ENCODE peak calls at places on chromosome 9, in eight cellular contexts. U, G, T, F, X, C, Y and D are unnamed samples. For H3K4me1, the result is how much of the 10 kb centered on the place peaks cover.

GRCh38 chr9:127154390-127155191 is 32.2 kb upstream of the ANGPTL2 start:
- DNase-seq in C (peak), T (no peak), Y (peak), X (peak), U (no peak), G (peak), F (peak), D (peak)

GRCh38 chr9:14281136-14281795 is 32.7 kb downstream of the NFIB start:
- DNase-seq in F (no peak), C (no peak), U (no peak), X (no peak), Y (no peak), T (no peak), G (no peak), D (no peak)

GRCh38 chr9:2181794-2182193 is 166.6 kb downstream of the SMARCA2 start:
- DNase-seq in T (no peak), C (no peak), U (no peak), F (peak), Y (no peak), X (no peak), G (peak), D (no peak)

GRCh38 chr9:127065592-127065991 is 56.8 kb downstream of the ANGPTL2 start:
- DNase-seq in C (no peak), X (no peak), T (no peak), F (no peak), Y (no peak), U (no peak), G (no peak), D (no peak)

GRCh38 chr9:2066312-2067273 is 51.4 kb downstream of the SMARCA2 start:
- DNase-seq in F (no peak), U (no peak), T (no peak), X (no peak), C (no peak), G (no peak), Y (no peak), D (no peak)

GRCh38 chr9:2526071-2526862 is 95.3 kb upstream of the VLDLR start:
- DNase-seq in F (no peak), C (no peak), Y (no peak), U (no peak), X (no peak), T (no peak), G (no peak), D (no peak)

GRCh38 chr9:129481824-129482511 is 138.9 kb downstream of the C9orf50 start:
- DNase-seq in Y (no peak), G (no peak), C (peak), X (no peak), T (no peak), F (no peak), U (peak), D (peak)

GRCh38 chr9:98795970-98796363 is 388 bp downstream of the ANKS6 start:
- DNase-seq in Y (no peak), F (no peak), T (no peak), C (peak), U (peak), X (no peak), G (peak), D (no peak)

GRCh38 chr9:1007312-1007711 is 30.9 kb downstream of the DMRT3 start:
- DNase-seq in Y (no peak), X (no peak), F (no peak), G (no peak), T (no peak), C (no peak), U (no peak), D (no peak)

GRCh38 chr9:114925672-114926071 is 4.7 kb downstream of the TNFSF8 start:
- DNase-seq in C (no peak), G (no peak), Y (no peak), U (no peak), F (no peak), X (no peak), T (no peak), D (no peak)

GRCh38 chr9:79660615-79661014 is 88.8 kb downstream of the TLE4 start:
- DNase-seq in U (no peak), C (no peak), G (no peak), F (no peak), Y (no peak), T (no peak), X (no peak), D (no peak)

GRCh38 chr9:31323726-31324444 is 1060.6 kb upstream of the ACO1 start:
- DNase-seq in G (no peak), X (no peak), Y (no peak), T (no peak), U (no peak), C (no peak), F (no peak), D (no peak)

GRCh38 chr9:20683351-20684034 is 566 bp upstream of the FOCAD start:
- DNase-seq in U (no peak), F (peak), X (peak), T (peak), Y (peak), C (no peak), G (peak), D (peak)

GRCh38 chr9:16421534-16421933 is 448.9 kb downstream of the BNC2 start:
- DNase-seq in X (no peak), Y (no peak), F (no peak), T (no peak), U (no peak), G (no peak), C (no peak), D (no peak)

GRCh38 chr9:34458967-34459355 is 356 bp downstream of the DNAI1 start:
- DNase-seq in T (peak), U (peak), G (no peak), X (peak), Y (no peak), C (no peak), F (no peak), D (no peak)
- H3K4me1 ChIP-seq in T (under half), U (under half), G (under half), X (under half), Y (half or more), C (under half), F (under half), D (under half)

GRCh38 chr9:34611251-34611810 is 566 bp downstream of the RPP25L start:
- DNase-seq in Y (no peak), T (no peak), X (peak), F (no peak), G (no peak), U (no peak), C (no peak), D (peak)

GRCh38 chr9:34615132-34615531 is 3.2 kb upstream of the RPP25L start:
- DNase-seq in C (no peak), Y (no peak), T (no peak), X (no peak), F (no peak), G (no peak), U (no peak), D (no peak)

GRCh38 chr9:34612788-34613390 is 992 bp upstream of the RPP25L start:
- DNase-seq in U (peak), T (peak), F (peak), C (peak), X (peak), Y (no peak), G (peak), D (peak)

GRCh38 chr9:34610434-34611206 is 1.3 kb downstream of the RPP25L start:
- DNase-seq in Y (no peak), C (peak), U (peak), F (no peak), T (no peak), X (no peak), G (no peak), D (no peak)

GRCh38 chr9:34611811-34612787 is at the start of gene RPP25L:
- DNase-seq in Y (no peak), C (peak), U (peak), F (peak), X (peak), G (peak), T (peak), D (peak)
- TF ChIP-seq POLR2A in Y (peak), C (no peak), U (peak), F (peak), X (peak), G (no peak), T (peak), D (peak)

DNA sequence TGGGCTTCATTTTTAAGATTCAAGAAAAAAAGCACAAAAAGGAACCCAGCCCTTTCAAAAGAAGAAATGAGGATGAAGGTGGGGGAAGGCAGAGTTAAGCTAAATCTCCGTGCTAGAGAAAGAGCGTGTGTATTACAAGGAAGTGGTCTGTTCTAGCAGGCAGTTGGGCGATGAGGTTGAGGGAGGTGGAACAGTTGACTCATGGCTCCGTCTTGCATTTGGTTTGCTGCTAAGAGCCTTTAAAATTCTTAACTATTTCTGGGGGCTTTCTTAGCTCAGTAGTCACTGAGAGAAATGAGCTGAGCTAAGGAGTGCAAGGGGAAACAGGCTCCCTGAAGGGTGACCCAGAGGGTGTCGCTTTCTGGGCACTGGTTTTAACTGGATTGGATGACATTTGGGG is 117.4 kb downstream of the GCNT1 start:
- DNase-seq in X (peak), T (no peak), C (no peak), G (no peak), U (no peak), Y (no peak), F (peak), D (no peak)
- H3K4me1 ChIP-seq in X (under half), T (under half), C (under half), G (under half), U (under half), Y (under half), F (under half), D (under half)

GRCh38 chr9:34334337-34334824 is 5.0 kb downstream of the NUDT2 start:
- DNase-seq in F (no peak), U (no peak), X (no peak), T (no peak), G (no peak), Y (no peak), C (no peak), D (no peak)
- TF ChIP-seq POLR2A in F (no peak), U (no peak), X (no peak), T (no peak), G (no peak), Y (no peak), C (no peak), D (no peak)

DNA sequence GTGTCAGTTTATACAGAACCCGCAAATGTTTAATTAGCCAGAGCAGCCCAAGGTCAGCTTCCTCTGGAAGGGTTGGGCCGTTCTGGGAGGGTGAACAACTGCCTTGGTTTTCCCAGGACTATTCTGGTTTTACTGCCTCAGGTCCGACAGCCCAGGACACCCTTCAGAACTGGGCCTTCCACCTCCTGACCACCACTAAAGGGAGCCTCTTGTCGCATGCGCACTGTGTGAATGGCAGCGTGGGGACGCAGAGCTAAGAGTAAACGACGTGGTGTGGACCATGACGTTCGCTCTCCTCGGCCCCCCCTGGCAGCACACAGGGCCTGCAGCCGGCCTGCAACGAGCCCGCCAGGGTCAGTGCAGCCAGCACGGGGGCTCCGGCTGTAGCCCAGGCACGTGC is 214.9 kb downstream of the FANCC start:
- DNase-seq in G (no peak), T (no peak), Y (no peak), F (no peak), X (no peak), C (no peak), U (no peak), D (no peak)
- H3K4me1 ChIP-seq in G (under half), T (under half), Y (half or more), F (under half), X (half or more), C (half or more), U (under half), D (under half)

DNA sequence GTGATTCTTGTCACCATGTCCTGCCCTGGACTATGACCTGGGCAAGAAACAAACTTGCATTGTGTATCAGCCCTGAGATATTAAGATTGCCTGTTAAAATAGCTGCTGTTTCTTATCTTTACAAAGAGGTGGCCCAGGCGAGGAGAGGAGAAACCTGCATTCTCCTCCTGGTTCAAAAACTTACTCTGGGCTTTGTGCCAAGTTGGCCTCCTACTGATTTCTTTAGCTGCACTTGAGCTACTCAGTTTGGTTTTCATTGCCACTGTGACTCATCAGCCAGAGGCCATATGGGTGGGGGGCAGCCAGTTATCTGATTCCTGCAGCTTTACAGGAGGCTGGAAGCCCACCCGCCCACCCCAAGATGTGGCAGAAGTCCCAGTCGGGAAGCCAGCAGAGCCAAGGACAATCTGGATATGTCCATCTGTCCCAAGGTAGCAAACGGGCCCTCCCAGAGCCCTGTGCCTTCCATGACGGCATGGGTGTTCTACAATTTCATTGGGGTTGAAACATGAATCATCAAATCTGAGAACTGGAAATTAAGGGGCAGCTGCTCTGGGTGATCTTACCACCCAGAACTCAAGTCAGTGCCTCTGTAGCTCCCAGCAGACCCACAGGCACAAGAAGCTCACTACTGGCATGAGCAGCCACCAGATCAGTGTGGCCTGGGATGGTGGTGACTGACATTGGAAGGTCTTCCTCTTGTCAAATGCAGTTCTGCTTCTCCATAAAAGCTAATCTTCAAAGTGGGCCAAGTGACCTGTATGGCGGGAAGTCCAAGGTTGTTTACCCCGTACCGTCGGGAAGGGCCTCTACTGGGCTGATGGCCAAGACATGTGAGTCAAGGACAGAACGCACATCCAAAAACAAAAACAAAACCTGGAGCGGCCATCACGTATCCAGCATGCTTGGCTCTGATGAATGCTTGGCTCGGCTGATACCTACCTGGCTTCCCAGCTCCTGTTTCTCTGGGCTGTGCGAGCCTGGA is 15.5 kb downstream of the FCN2 start:
- DNase-seq in X (peak), Y (no peak), T (peak), C (no peak), F (no peak), U (no peak), G (peak), D (peak)
- TF ChIP-seq POLR2A in X (no peak), Y (no peak), T (no peak), C (no peak), F (no peak), U (no peak), G (no peak), D (no peak)